ENCODE peak calls at places on chromosomes 3 and 15, in ten cellular contexts. S is EL; A is H9; P is osteoblast; Z is AG10803; G is stimulated activated naive B cell treated with anti-CD40 and anti-IgM and Interleukin-4, amounts not matched to agents 10 μg/mL and 1 μg/mL and 100 μg/mL, for 72 hours; U is NCI-H748 treated with DMSO at 0.1 percent for 48 hours; E is stimulated activated CD4-positive, alpha-beta T cell treated with anti-CD3 and anti-CD28 coated beads, Interleukin-1b, Interleukin-23, amount 100 ng/mL, for 1 hour; H is WTC11; T is NCI-H1105. D is an unnamed sample.

GRCh38 chr3:169602482-169602881 is 61.0 kb downstream of the MECOM start:
- DNase-seq in A (no peak), Z (no peak), P (no peak), T (no peak), G (peak), E (no peak), H (no peak), S (no peak), U (no peak), D (no peak)

GRCh38 chr3:97952872-97953271 is 19.4 kb downstream of the RIOX2 start:
- DNase-seq in A (no peak), G (no peak), T (no peak), H (no peak), P (no peak), U (no peak), E (no peak), S (no peak), Z (no peak), D (no peak)

GRCh38 chr15:64247535-64247905 is 84.7 kb upstream of the PPIB start:
- DNase-seq in Z (no peak), U (no peak), H (no peak), A (no peak), G (no peak), P (no peak), S (no peak), E (no peak), T (no peak), D (no peak)

GRCh38 chr15:86077070-86077469 is 2.6 kb upstream of the AGBL1 start:
- DNase-seq in T (no peak), E (no peak), U (no peak), S (no peak), P (no peak), H (no peak), G (no peak), A (no peak), Z (no peak), D (no peak)

GRCh38 chr15:51917493-51917892 is 54.1 kb downstream of the LEO1 start:
- DNase-seq in T (no peak), U (no peak), G (no peak), A (peak), Z (no peak), S (peak), E (no peak), P (peak), H (peak), D (peak)

GRCh38 chr15:63403254-63403945 is 21.8 kb upstream of the CA12 start:
- DNase-seq in G (no peak), S (no peak), E (no peak), T (no peak), Z (no peak), H (no peak), P (no peak), A (no peak), U (no peak), D (no peak)

GRCh38 chr3:135240426-135240825 is 445.4 kb downstream of the EPHB1 start:
- DNase-seq in S (no peak), P (peak), U (no peak), E (no peak), H (peak), A (peak), G (no peak), Z (no peak), T (no peak), D (no peak)

GRCh38 chr15:36814708-36815107 is 235.3 kb downstream of the CDIN1 start:
- DNase-seq in E (no peak), S (no peak), T (no peak), Z (peak), A (no peak), P (no peak), H (no peak), U (no peak), G (no peak), D (peak)

GRCh38 chr3:10725067-10725466 is 91.0 kb upstream of the SLC6A11 start:
- DNase-seq in G (no peak), H (no peak), S (no peak), U (no peak), T (no peak), A (peak), Z (no peak), P (no peak), E (no peak), D (no peak)

GRCh38 chr3:55570361-55570760 is 83.3 kb upstream of the WNT5A start:
- DNase-seq in T (no peak), A (no peak), U (no peak), H (no peak), S (no peak), Z (no peak), G (no peak), E (no peak), P (no peak), D (peak)

GRCh38 chr15:22851513-22851912 is 13.0 kb downstream of the NIPA2 start:
- DNase-seq in H (no peak), A (no peak), Z (no peak), U (no peak), S (no peak), P (no peak), G (no peak), E (no peak), T (no peak), D (no peak)

GRCh38 chr3:4687167-4687566 is 194.0 kb downstream of the ITPR1 start:
- DNase-seq in H (no peak), U (no peak), T (no peak), S (no peak), P (no peak), Z (no peak), E (no peak), A (no peak), G (no peak), D (peak)

GRCh38 chr3:194269610-194270145 is 81.5 kb downstream of the CPN2 start:
- DNase-seq in Z (peak), T (no peak), G (no peak), H (peak), S (peak), A (peak), E (no peak), U (no peak), P (peak), D (peak)

GRCh38 chr15:77966540-77967290 is 110.8 kb downstream of the TBC1D2B start:
- DNase-seq in S (peak), T (no peak), P (peak), G (no peak), A (no peak), U (no peak), E (peak), H (peak), Z (peak), D (peak)

GRCh38 chr3:119294889-119295769 is 946 bp downstream of the ARHGAP31 start:
- DNase-seq in U (no peak), A (peak), P (peak), G (peak), E (no peak), T (no peak), H (peak), S (peak), Z (peak), D (peak)

GRCh38 chr3:56966104-56966503 is 94.4 kb upstream of the SPATA12 start:
- DNase-seq in Z (no peak), P (no peak), G (no peak), A (no peak), T (no peak), U (no peak), H (no peak), E (no peak), S (no peak), D (no peak)

GRCh38 chr3:129315386-129315991 is 36.8 kb downstream of the HMCES start:
- DNase-seq in T (no peak), U (no peak), Z (peak), E (no peak), A (no peak), G (no peak), S (no peak), H (no peak), P (peak), D (peak)

GRCh38 chr3:135992072-135992471 is 26.5 kb downstream of the PPP2R3A start:
- DNase-seq in H (no peak), A (no peak), G (no peak), P (no peak), T (no peak), Z (peak), U (no peak), E (no peak), S (peak), D (peak)

GRCh38 chr3:126511291-126511690 is 6.3 kb downstream of the UROC1 start:
- DNase-seq in A (no peak), G (no peak), E (no peak), T (no peak), U (no peak), Z (no peak), P (peak), H (no peak), S (no peak), D (no peak)

GRCh38 chr15:81548350-81549116 is 174.5 kb upstream of the TMC3 start:
- DNase-seq in H (no peak), S (peak), U (no peak), E (no peak), A (no peak), P (no peak), Z (peak), G (no peak), T (no peak), D (no peak)

GRCh38 chr3:166362698-166363097 is 525.5 kb upstream of the BCHE start:
- DNase-seq in E (no peak), P (no peak), T (peak), H (no peak), G (no peak), Z (no peak), U (no peak), A (no peak), S (no peak), D (no peak)

GRCh38 chr3:54443572-54444161 is 321.3 kb downstream of the CACNA2D3 start:
- DNase-seq in Z (peak), P (no peak), A (no peak), T (no peak), H (no peak), E (no peak), G (no peak), U (no peak), S (no peak), D (no peak)

GRCh38 chr3:25513642-25514266 is 85.7 kb downstream of the RARB start:
- DNase-seq in P (no peak), T (no peak), Z (peak), A (no peak), S (no peak), G (no peak), E (no peak), H (no peak), U (no peak), D (no peak)

GRCh38 chr3:24110051-24110450 is 165.0 kb downstream of the NR1D2 start:
- DNase-seq in G (no peak), Z (peak), T (no peak), A (no peak), U (no peak), E (no peak), P (no peak), H (no peak), S (peak), D (peak)

GRCh38 chr15:83304861-83305661 is 20.6 kb upstream of the BNC1 start:
- DNase-seq in S (no peak), H (no peak), E (no peak), T (no peak), G (no peak), A (no peak), U (no peak), P (no peak), Z (no peak), D (no peak)

GRCh38 chr3:123383101-123384053 is 65.5 kb downstream of the ADCY5 start:
- DNase-seq in T (no peak), G (no peak), U (no peak), Z (peak), A (peak), P (no peak), E (no peak), S (peak), H (peak), D (no peak)

GRCh38 chr3:129616713-129617112 is 10.2 kb upstream of the PLXND1 start:
- DNase-seq in E (no peak), S (peak), P (peak), H (no peak), A (no peak), Z (peak), G (no peak), T (no peak), U (no peak), D (peak)

GRCh38 chr3:184740509-184741258 is 28.8 kb upstream of the MAGEF1 start:
- DNase-seq in T (no peak), Z (peak), P (peak), H (no peak), E (no peak), G (no peak), U (no peak), S (peak), A (peak), D (peak)

GRCh38 chr3:134294302-134294925 is 43.8 kb upstream of the RYK start:
- DNase-seq in P (no peak), G (peak), E (no peak), S (no peak), A (no peak), H (no peak), Z (no peak), T (no peak), U (no peak), D (no peak)

GRCh38 chr3:140910860-140911259 is 30.8 kb upstream of the SLC25A36 start:
- DNase-seq in G (no peak), A (peak), P (no peak), H (no peak), E (no peak), S (peak), T (no peak), Z (no peak), U (no peak), D (peak)

GRCh38 chr15:65275104-65275727 is 11.5 kb downstream of the PARP16 start:
- DNase-seq in Z (no peak), A (no peak), U (no peak), P (no peak), T (no peak), G (no peak), E (no peak), H (no peak), S (no peak), D (no peak)

GRCh38 chr3:113255100-113255853 is 43.9 kb downstream of the BOC start:
- DNase-seq in P (no peak), S (no peak), H (no peak), G (no peak), E (no peak), U (no peak), T (no peak), Z (no peak), A (peak), D (no peak)

GRCh38 chr15:95325763-95326688 is 1004.5 kb upstream of the NR2F2 start:
- DNase-seq in E (no peak), U (no peak), A (no peak), Z (no peak), S (no peak), H (no peak), T (no peak), G (no peak), P (no peak), D (peak)

GRCh38 chr3:53525765-53526761 is 31.7 kb downstream of the CACNA1D start:
- DNase-seq in S (no peak), A (no peak), P (no peak), E (no peak), T (no peak), U (no peak), Z (no peak), H (no peak), G (no peak), D (peak)

GRCh38 chr15:65391732-65392131 is 13.9 kb upstream of the IGDCC3 start:
- DNase-seq in G (no peak), S (no peak), U (no peak), H (no peak), E (no peak), Z (no peak), A (no peak), T (no peak), P (no peak), D (no peak)

GRCh38 chr3:173660645-173661299 is 263.2 kb downstream of the NLGN1 start:
- DNase-seq in A (no peak), H (no peak), T (peak), Z (peak), E (no peak), P (no peak), U (no peak), S (peak), G (no peak), D (peak)